ENCODE peak calls at places on chromosome 21, in four cellular contexts. O, H, M and W are unnamed samples. For H3K27me3, the result is how much of the 10 kb centered on the place peaks cover.

GRCh38 chr21:37871121-37871862 is 45.0 kb downstream of the KCNJ6 start:
- DNase-seq in M (peak), O (no peak), H (no peak), W (no peak)

GRCh38 chr21:17371470-17371869 is 141.4 kb upstream of the CXADR start:
- DNase-seq in H (no peak), O (no peak), M (peak), W (no peak)

GRCh38 chr21:35963920-35964451 is 96.3 kb downstream of the SETD4 start:
- DNase-seq in O (no peak), M (peak), H (no peak), W (no peak)

GRCh38 chr21:35204850-35205564 is 155.9 kb upstream of the RUNX1 start:
- DNase-seq in M (peak), O (peak), H (peak), W (peak)

GRCh38 chr21:16084776-16085364 is 355.1 kb downstream of the USP25 start:
- DNase-seq in O (no peak), H (no peak), M (peak), W (no peak)

GRCh38 chr21:44394733-44395132 is 41.3 kb downstream of the TRPM2 start:
- DNase-seq in H (no peak), O (no peak), M (no peak), W (no peak)

GRCh38 chr21:39025198-39025597 is 158.1 kb downstream of the PSMG1 start:
- DNase-seq in O (no peak), M (no peak), H (no peak), W (no peak)

GRCh38 chr21:18716578-18717138 is 313.1 kb upstream of the TMPRSS15 start:
- DNase-seq in M (no peak), O (no peak), H (no peak), W (no peak)

GRCh38 chr21:44000360-44000759 is 11.7 kb upstream of the TRAPPC10 start:
- DNase-seq in O (no peak), H (no peak), M (no peak), W (no peak)

GRCh38 chr21:43770066-43770655 is 5.9 kb downstream of the CSTB start:
- DNase-seq in O (no peak), M (no peak), H (no peak), W (no peak)

GRCh38 chr21:37149411-37149810 is 76.4 kb downstream of the TTC3 start:
- DNase-seq in M (peak), H (no peak), O (no peak), W (no peak)

GRCh38 chr21:39556176-39556575 is 56.6 kb upstream of the B3GALT5 start:
- DNase-seq in H (no peak), M (no peak), O (no peak), W (no peak)

GRCh38 chr21:32467291-32467690 is 54.8 kb downstream of the EVA1C start:
- DNase-seq in M (no peak), H (no peak), O (no peak), W (no peak)

GRCh38 chr21:39332175-39332574 is 16.7 kb downstream of the HMGN1 start:
- DNase-seq in M (no peak), O (no peak), H (no peak), W (no peak)

GRCh38 chr21:43942201-43942600 is 69.9 kb upstream of the TRAPPC10 start:
- DNase-seq in M (no peak), H (no peak), O (no peak), W (no peak)

GRCh38 chr21:29056005-29056404 is 17.4 kb downstream of the CCT8 start:
- DNase-seq in H (no peak), M (no peak), O (no peak), W (no peak)

GRCh38 chr21:39849014-39849655 is 18.1 kb upstream of the PCP4 start:
- DNase-seq in O (no peak), H (no peak), M (no peak), W (no peak)

GRCh38 chr21:43300496-43301423 is 126.2 kb downstream of the SIK1 start:
- DNase-seq in H (no peak), O (no peak), M (peak), W (no peak)

GRCh38 chr21:27108228-27108627 is 141.3 kb upstream of the ADAMTS5 start:
- DNase-seq in M (no peak), O (no peak), H (no peak), W (no peak)

GRCh38 chr21:28832013-28832714 is 160.5 kb downstream of the LTN1 start:
- DNase-seq in H (no peak), O (no peak), M (peak), W (no peak)

GRCh38 chr21:39657091-39657689 is 44.5 kb downstream of the B3GALT5 start:
- DNase-seq in O (peak), H (no peak), M (no peak), W (no peak)

GRCh38 chr21:32143222-32143939 is 135.5 kb downstream of the MIS18A start:
- DNase-seq in M (no peak), O (no peak), H (no peak), W (no peak)

GRCh38 chr21:36487641-36488307 is 7.9 kb upstream of the CLDN14 start:
- DNase-seq in H (no peak), O (peak), M (peak), W (no peak)

GRCh38 chr21:39645331-39645730 is 32.6 kb downstream of the B3GALT5 start:
- DNase-seq in O (no peak), H (no peak), M (no peak), W (no peak)

GRCh38 chr21:36321325-36322082 is 1.5 kb downstream of the MORC3 start:
- DNase-seq in O (peak), M (peak), H (peak), W (peak)

GRCh38 chr21:36424592-36424991 is 39.4 kb downstream of the CHAF1B start:
- DNase-seq in O (no peak), M (no peak), H (no peak), W (no peak)

GRCh38 chr21:35244514-35244913 is 195.4 kb upstream of the RUNX1 start:
- DNase-seq in O (peak), M (peak), H (no peak), W (no peak)

GRCh38 chr21:25626752-25627151 is 12.3 kb upstream of the JAM2 start:
- DNase-seq in O (no peak), M (peak), H (no peak), W (no peak)

GRCh38 chr21:40130476-40130875 is 263.2 kb downstream of the PCP4 start:
- DNase-seq in O (no peak), H (no peak), M (no peak), W (no peak)

GRCh38 chr21:20783611-20784010 is 214.6 kb upstream of the NCAM2 start:
- DNase-seq in H (no peak), O (no peak), M (peak), W (no peak)

GRCh38 chr21:29221259-29221744 is 77.4 kb upstream of the BACH1 start:
- DNase-seq in O (peak), H (no peak), M (peak), W (no peak)

GRCh38 chr21:17343055-17343454 is 169.8 kb upstream of the CXADR start:
- DNase-seq in H (no peak), M (peak), O (no peak), W (no peak)

GRCh38 chr21:38903578-38904193 is 98.0 kb downstream of the ETS2 start:
- DNase-seq in O (no peak), H (no peak), M (no peak), W (no peak)

GRCh38 chr21:37866027-37866426 is 50.2 kb downstream of the KCNJ6 start:
- DNase-seq in O (no peak), M (no peak), H (no peak), W (no peak)

GRCh38 chr21:27269646-27270045 is 302.8 kb upstream of the ADAMTS5 start:
- DNase-seq in H (no peak), O (no peak), M (peak), W (no peak)

GRCh38 chr21:39330001-39330400 is 16.6 kb upstream of the BRWD1 start:
- DNase-seq in M (no peak), O (no peak), H (no peak), W (no peak)

GRCh38 chr21:46110499-46111192 is 12.7 kb downstream of the COL6A2 start:
- DNase-seq in H (peak), O (no peak), M (no peak), W (no peak)

GRCh38 chr21:46109251-46110221 is 11.6 kb downstream of the COL6A2 start:
- DNase-seq in M (no peak), O (no peak), H (peak), W (no peak)

GRCh38 chr21:46111193-46111571 is 13.3 kb downstream of the COL6A2 start:
- DNase-seq in M (no peak), H (no peak), O (no peak), W (no peak)

GRCh38 chr21:46111857-46112730 is 14.2 kb downstream of the COL6A2 start:
- DNase-seq in H (peak), M (no peak), O (no peak), W (no peak)

GRCh38 chr21:46108827-46109226 is 10.9 kb downstream of the COL6A2 start:
- DNase-seq in O (no peak), H (peak), M (no peak), W (no peak)
- TF ChIP-seq CTCF in O (no peak), H (no peak), M (no peak), W (no peak)

DNA sequence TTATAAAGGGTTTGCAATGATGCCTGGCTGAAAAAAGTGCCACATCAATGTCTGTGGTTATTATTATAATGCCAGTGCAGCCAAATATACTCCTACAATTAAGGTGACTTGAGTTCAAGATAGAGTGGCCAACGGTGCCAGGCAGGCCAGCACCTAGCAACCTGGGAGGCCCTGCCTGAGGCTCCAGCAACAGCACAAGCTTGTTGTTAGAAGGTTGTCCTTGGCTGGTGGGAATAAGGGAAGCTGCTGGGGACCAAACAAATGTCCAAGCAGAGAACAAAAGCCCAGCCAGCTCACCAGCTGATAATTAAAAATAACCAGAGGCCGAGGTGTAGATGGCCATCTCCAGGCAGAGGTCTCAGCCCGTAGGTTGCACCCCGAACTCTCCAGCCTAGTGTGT is 2.0 kb downstream of the TMPRSS2 start:
- DNase-seq in M (no peak), O (peak), H (no peak), W (no peak)
- H3K27me3 ChIP-seq in M (half or more), O (under half), H (under half), W (under half)

GRCh38 chr21:34037009-34037408 is 36.4 kb upstream of the MRPS6 start:
- DNase-seq in H (no peak), O (no peak), M (no peak), W (no peak)

GRCh38 chr21:34037446-34037845 is 35.9 kb upstream of the MRPS6 start:
- DNase-seq in M (peak), H (no peak), O (no peak), W (no peak)

GRCh38 chr21:34043333-34043732 is 30.0 kb upstream of the MRPS6 start:
- DNase-seq in O (no peak), H (no peak), M (no peak), W (no peak)

GRCh38 chr21:34042735-34043134 is 30.6 kb upstream of the MRPS6 start:
- DNase-seq in O (no peak), M (no peak), H (no peak), W (no peak)

GRCh38 chr21:34039678-34040382 is 33.5 kb upstream of the MRPS6 start:
- DNase-seq in H (no peak), O (no peak), M (no peak), W (no peak)
- TF ChIP-seq CTCF in H (no peak), O (no peak), M (no peak), W (no peak)

GRCh38 chr21:30634906-30635305 is at the start of gene KRTAP20-2:
- DNase-seq in M (no peak), O (no peak), H (no peak), W (no peak)
- H3K27me3 ChIP-seq in M (under half), O (under half), H (under half), W (under half)

DNA sequence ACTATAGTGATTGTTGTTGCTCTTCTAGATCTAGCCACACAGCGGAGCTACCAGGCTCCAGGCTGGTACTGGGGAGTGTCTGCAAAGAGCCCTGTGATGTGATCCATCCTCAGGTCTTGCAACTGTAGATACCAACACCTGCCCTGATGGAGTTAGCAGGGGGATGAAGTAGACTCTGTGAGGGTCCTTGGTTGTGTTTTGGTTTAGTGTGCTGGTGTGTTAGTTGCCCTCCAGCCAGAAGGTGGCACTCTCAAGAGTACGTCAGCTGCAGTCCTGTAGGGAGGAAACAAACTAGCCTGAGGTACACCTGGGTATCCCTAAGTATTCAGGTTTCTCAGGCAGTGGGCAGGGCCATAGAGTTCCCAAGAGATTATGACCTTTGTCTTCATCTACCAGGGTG is 81.2 kb upstream of the TMPRSS2 start:
- DNase-seq in O (no peak), M (no peak), H (no peak), W (no peak)
- TF ChIP-seq CTCF in O (no peak), M (no peak), H (no peak), W (peak)

GRCh38 chr21:41510500-41510899 is 2.5 kb upstream of the TMPRSS2 start:
- DNase-seq in O (peak), M (no peak), H (no peak), W (no peak)

GRCh38 chr21:41509206-41509496 is 1.2 kb upstream of the TMPRSS2 start:
- DNase-seq in H (no peak), M (no peak), O (no peak), W (no peak)

GRCh38 chr21:41507521-41508414 is at the start of gene TMPRSS2:
- DNase-seq in H (no peak), M (no peak), O (peak), W (no peak)

GRCh38 chr21:41508415-41509205 is 652 bp upstream of the TMPRSS2 start:
- DNase-seq in M (no peak), H (no peak), O (no peak), W (no peak)

DNA sequence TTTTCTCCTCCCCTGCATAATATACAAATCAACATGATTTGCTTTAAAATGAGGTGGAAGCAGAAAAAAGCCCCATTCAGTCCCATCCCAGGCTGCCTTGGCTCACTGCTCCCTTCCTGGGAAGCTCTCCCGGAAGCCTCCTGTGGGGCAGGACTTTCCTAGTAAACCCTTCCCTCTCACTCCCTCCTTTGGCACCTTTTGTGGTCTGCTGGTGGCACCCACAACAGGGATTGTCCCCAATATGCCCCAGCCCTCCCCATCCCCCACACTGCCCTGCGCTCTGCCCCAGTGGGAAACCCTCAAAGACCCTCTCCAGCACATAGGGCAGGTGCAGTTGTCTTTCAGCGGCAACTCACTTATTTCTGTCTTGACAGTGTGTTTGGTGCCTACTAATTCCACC is 1.8 kb upstream of the TMPRSS2 start:
- DNase-seq in H (no peak), M (no peak), O (no peak), W (no peak)
- H3K27me3 ChIP-seq in H (under half), M (half or more), O (under half), W (under half)

DNA sequence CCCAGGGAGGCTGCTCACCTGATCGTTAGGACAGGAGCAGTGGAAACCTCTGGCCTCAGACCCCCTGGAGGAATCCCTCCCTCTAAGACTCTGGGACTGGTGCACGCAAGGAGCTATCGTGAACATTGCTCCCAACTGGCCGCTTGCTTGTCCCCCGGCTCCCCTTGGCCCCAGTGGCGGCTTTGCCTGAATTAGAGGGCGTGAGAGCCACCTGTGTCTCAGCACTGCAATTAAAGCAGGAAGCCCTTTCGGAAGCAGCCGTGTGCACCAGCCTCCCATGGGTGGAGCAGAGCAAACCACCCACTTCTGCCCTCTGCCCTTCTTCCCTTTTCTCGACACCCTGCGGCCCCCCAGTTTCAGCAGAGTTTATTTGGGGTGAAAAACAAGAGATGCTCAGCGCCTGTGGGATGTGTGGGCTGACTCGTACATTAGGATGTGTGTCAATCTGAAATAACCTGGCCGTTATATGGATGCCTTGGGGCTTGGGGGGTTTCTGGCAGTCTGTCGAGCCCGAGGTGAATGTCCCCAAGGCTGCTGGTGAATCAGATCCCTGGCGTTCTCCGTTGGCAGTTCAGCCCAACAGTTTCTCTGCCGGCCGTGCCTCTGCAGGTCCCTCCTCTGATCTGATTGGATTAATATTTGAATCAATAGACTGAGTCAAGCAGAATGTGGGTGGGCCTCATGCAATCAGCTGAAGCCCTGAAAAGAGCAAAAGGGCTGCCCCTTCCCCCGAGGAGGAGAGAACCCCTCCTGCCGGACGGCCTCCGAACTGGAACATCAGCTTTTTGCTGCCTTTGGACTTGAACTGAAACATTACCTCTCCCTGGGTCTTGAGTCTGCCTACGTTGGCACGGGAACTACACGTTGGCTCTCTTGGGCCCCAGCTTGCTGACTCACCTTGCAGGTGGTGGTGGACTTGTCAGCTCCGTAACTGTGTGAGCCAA is 7.3 kb upstream of the UMODL1 start:
- DNase-seq in H (peak), O (peak), M (no peak), W (peak)
- TF ChIP-seq CTCF in H (no peak), O (no peak), M (no peak), W (peak)

DNA sequence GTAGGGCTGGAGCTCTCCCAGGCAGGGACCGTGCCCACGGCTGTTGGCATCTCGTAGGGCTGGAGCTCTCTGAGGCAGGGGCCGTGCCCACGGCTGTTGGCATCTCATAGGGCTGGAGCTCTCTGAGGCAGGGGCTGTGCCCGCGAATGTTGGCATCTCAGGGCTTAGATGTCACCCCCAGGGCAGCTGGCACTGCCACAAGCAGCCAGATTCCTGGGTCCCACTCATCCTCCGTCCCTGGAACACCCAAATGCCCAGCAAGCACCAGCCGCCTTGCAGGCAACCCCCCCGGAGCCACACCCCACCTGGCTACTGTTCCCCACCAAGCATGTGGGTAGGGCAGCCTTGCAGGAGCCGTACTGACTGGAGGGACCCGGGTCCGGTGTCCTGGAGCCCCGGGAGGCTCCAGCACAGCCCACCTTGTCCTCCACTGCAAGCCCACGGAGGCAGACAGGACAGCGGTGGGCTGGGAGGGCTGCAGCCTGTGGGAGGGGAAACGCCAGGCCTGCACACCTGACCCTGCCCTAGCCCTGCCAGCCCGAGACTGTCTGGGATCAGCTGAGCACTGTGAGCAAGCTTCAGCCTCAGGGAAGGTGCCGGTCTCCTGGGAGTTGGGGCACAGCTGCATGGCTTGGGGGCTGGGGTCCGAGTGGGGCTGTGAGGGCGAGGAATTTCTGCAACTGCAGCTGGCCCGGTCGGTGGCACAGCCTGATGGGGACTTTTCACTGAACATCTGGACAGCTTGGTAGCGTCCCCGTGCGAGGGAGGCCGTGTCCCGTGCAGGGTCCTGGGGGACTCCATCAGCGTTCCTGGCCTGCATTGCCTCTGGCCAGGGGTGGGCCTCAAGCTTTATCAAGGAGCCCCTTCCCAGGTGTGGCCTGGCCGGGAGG is 53.6 kb downstream of the COL18A1 start:
- DNase-seq in M (no peak), O (no peak), H (no peak), W (no peak)
- H3K27me3 ChIP-seq in M (under half), O (under half), H (under half), W (under half)